ENCODE peak calls at places on chromosomes 11 and 22, in five cellular contexts. K is SJSA1, L is cardiac muscle cell, O is thoracic aorta, A is psoas muscle. N is an unnamed sample.

GRCh38 chr11:8612522-8612921 is 18.5 kb upstream of the STK33 start:
- DNase-seq in K (no peak), L (no peak), O (no peak), A (no peak), N (no peak)

GRCh38 chr11:117096140-117096972 is 1.9 kb downstream of the SIK3 start:
- DNase-seq in K (no peak), L (peak; percentile 62), O (no peak), A (no peak), N (peak; percentile 44)

GRCh38 chr11:6544921-6545850 is 48.1 kb downstream of the DNHD1 start:
- DNase-seq in K (no peak), L (no peak), O (no peak), A (no peak), N (no peak)

GRCh38 chr11:92790376-92790775 is 179.1 kb upstream of the MTNR1B start:
- DNase-seq in K (no peak), L (no peak), O (no peak), A (no peak), N (no peak)

GRCh38 chr11:69403556-69404215 is 77.8 kb upstream of the LINC01488 start:
- DNase-seq in K (peak; percentile 86), L (no peak), O (no peak), A (no peak), N (no peak)

GRCh38 chr22:39090426-39091064 is 6.5 kb upstream of the APOBEC3H start:
- DNase-seq in K (no peak), L (no peak), O (no peak), A (peak; percentile 56), N (no peak)

GRCh38 chr11:88345408-88345807 is 7.9 kb upstream of the CTSC start:
- DNase-seq in K (no peak), L (no peak), O (no peak), A (no peak), N (no peak)

GRCh38 chr11:129331217-129331616 is 44.4 kb upstream of the BARX2 start:
- DNase-seq in K (no peak), L (no peak), O (no peak), A (no peak), N (no peak)

GRCh38 chr11:70578371-70578770 is 180.0 kb downstream of the CTTN start:
- DNase-seq in K (no peak), L (no peak), O (no peak), A (peak; percentile 40), N (no peak)

GRCh38 chr11:44219830-44220778 is 89.8 kb downstream of the ALX4 start:
- DNase-seq in K (no peak), L (no peak), O (no peak), A (no peak), N (no peak)

GRCh38 chr22:17120711-17121234 is 387 bp downstream of the TMEM121B start:
- DNase-seq in K (no peak), L (peak; percentile 64), O (no peak), A (peak; percentile 55), N (no peak)

DNA sequence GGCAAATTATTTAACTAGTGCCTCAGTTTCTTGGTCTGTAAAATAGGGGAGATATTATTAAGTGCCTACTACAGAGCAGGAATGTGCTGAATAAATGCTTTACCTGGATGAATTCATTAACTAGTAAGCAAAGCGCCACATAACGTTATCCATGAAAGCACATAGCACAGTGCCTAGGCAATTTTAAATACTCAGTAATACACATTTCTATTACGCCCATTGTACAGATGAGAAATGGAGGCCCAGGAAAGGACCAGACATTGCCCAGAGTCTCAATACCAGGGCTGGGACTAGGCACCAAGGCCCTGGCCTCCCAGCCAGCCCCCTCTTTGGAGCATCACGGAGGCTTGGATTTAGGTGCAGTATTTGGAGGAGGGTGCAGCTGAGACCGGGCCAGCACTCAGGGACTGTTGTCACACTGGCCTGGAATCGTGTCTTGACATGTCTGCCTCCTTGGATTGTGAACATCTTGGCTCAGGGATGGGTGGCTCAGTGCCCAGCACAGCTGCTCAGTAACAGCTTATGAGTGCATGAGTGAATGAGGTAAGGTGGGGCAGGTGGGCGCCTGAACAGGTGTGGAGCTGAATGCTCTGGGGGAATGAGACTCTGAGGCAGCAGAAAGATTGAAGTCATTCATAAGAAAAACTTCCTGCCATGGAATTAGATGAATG is 42.2 kb upstream of the TPBGL start:
- DNase-seq in K (no peak), L (no peak), O (no peak), A (no peak), N (no peak)
- H3K27me3 ChIP-seq in K (no peaks in the 10 kb centered on the region), L (no peaks in the 10 kb centered on the region), O (no peaks in the 10 kb centered on the region), A (no peaks in the 10 kb centered on the region), N (peaks cover 11% of the 10 kb centered on the region)

GRCh38 chr11:119763071-119763715 is 34.2 kb upstream of the NECTIN1 start:
- DNase-seq in K (no peak), L (no peak), O (no peak), A (peak; percentile 42), N (no peak)
- H3K27me3 ChIP-seq in K (no peaks in the 10 kb centered on the region), L (no peaks in the 10 kb centered on the region), O (no peaks in the 10 kb centered on the region), A (no peaks in the 10 kb centered on the region), N (peaks cover 7% of the 10 kb centered on the region)

GRCh38 chr11:16926868-16927267 is 87.3 kb downstream of the PLEKHA7 start:
- DNase-seq in K (no peak), L (no peak), O (no peak), A (no peak), N (no peak)
- H3K27me3 ChIP-seq in K (peaks cover 64% of the 10 kb centered on the region), L (peaks cover 4% of the 10 kb centered on the region), O (no peaks in the 10 kb centered on the region), A (no peaks in the 10 kb centered on the region), N (peaks cover 29% of the 10 kb centered on the region)

DNA sequence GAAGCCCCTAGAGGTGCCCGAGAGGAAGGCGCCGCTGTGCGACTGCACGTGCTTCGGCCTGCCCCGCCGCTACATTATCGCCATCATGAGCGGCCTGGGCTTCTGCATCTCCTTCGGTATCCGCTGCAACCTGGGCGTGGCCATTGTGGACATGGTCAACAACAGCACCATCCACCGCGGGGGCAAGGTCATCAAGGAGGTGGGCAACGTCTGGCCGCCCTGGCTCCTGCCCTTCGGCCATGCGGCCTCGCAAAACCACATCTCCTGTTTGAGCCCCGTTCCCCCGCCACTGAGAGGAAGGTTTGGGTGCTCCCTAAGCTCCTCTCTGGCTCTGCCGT is 3.4 kb downstream of the SLC17A6 start:
- DNase-seq in K (no peak), L (no peak), O (no peak), A (no peak), N (no peak)
- H3K27me3 ChIP-seq in K (no peaks in the 10 kb centered on the region), L (peaks cover 92% of the 10 kb centered on the region), O (peaks cover 7% of the 10 kb centered on the region), A (peaks cover 32% of the 10 kb centered on the region), N (peaks cover 21% of the 10 kb centered on the region)

GRCh38 chr11:62195945-62196344 is 5.9 kb downstream of the SCGB1D1 start:
- DNase-seq in K (no peak), L (no peak), O (no peak), A (no peak), N (no peak)

GRCh38 chr11:62190011-62190410 is at the start of gene SCGB1D1:
- DNase-seq in K (no peak), L (no peak), O (no peak), A (no peak), N (no peak)

DNA sequence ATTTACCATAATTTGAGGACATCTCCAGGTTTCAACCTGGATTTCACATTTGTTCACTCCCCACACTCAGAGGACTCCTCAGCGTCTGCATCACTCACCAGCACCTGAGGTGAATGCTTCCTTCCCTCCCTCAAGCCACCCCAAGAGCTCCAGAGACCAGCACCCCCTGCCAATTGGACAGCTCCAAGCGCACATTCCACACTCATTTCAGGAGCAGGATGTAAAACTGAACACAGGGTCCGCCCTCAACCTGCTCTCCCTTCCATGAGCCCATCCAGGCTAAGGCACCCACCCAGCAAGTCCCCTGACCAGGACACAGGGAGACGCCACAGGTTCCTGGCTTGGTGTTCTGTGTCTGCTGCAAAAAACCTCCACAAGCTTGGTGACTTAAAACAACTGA is 3.9 kb downstream of the SCGB1D1 start:
- DNase-seq in K (no peak), L (peak; percentile 54), O (no peak), A (no peak), N (no peak)
- H3K27me3 ChIP-seq in K (peaks cover 77% of the 10 kb centered on the region), L (peaks cover 2% of the 10 kb centered on the region), O (no peaks in the 10 kb centered on the region), A (peaks cover 6% of the 10 kb centered on the region), N (peaks cover 4% of the 10 kb centered on the region)